ENCODE peak calls at places on chromosomes 4 and X, in six cellular contexts. J is HCT116, C is PC-9, W is GM23338, O is PC-3, H is GM23248. S is an unnamed sample.

GRCh38 chr4:142354041-142354440 is 492.1 kb downstream of the INPP4B start:
- DNase-seq in C (no peak), W (no peak), H (peak; percentile 69), J (no peak), O (peak; percentile 51), S (no peak)

GRCh38 chrX:72127332-72127731 is 4.4 kb downstream of the RTL5 start:
- DNase-seq in J (no peak), W (no peak), O (no peak), C (no peak), H (no peak), S (no peak)

GRCh38 chr4:123478859-123479345 is 82.3 kb downstream of the SPRY1 start:
- DNase-seq in C (peak; percentile 92), O (peak; percentile 87), H (no peak), W (no peak), J (peak; percentile 64), S (no peak)

GRCh38 chr4:48184891-48185290 is 50.8 kb upstream of the TXK start:
- DNase-seq in J (no peak), W (no peak), H (no peak), O (no peak), C (no peak), S (no peak)

GRCh38 chr4:182711211-182711610 is 206.0 kb downstream of the DCTD start:
- DNase-seq in O (no peak), C (no peak), J (no peak), H (no peak), W (no peak), S (no peak)

GRCh38 chrX:40168183-40169015 is 70.6 kb upstream of the BCOR start:
- DNase-seq in H (no peak), W (no peak), O (no peak), J (no peak), C (no peak), S (no peak)

GRCh38 chrX:136209016-136209738 is 42.0 kb downstream of the MAP7D3 start:
- DNase-seq in W (peak; percentile 57), H (peak; percentile 72), O (peak; percentile 50), C (no peak), J (no peak), S (peak; percentile 38)

GRCh38 chrX:77431227-77431626 is 16.0 kb upstream of the FGF16 start:
- DNase-seq in O (no peak), W (peak; percentile 18), J (no peak), C (no peak), H (peak; percentile 72), S (no peak)

GRCh38 chr4:158161561-158162354 is 11.1 kb downstream of the GASK1B start:
- DNase-seq in J (peak; percentile 63), C (peak; percentile 60), H (peak; percentile 88), O (peak; percentile 55), W (no peak), S (no peak)

GRCh38 chrX:10010686-10011085 is 43.5 kb downstream of the CLDN34 start:
- DNase-seq in J (no peak), O (peak; percentile 49), C (no peak), H (peak; percentile 69), W (no peak), S (no peak)

GRCh38 chr4:28310926-28311325 is 1450.3 kb downstream of the STIM2 start:
- DNase-seq in C (no peak), W (no peak), O (no peak), J (no peak), H (no peak), S (no peak)
- H3K9me2 ChIP-seq in C (no peaks in the 10 kb centered on the region), W (no peaks in the 10 kb centered on the region), O (no peaks in the 10 kb centered on the region), J (no peaks in the 10 kb centered on the region), H (no peaks in the 10 kb centered on the region), S (no peaks in the 10 kb centered on the region)

GRCh38 chr4:40915318-40916217 is 165.8 kb downstream of the NSUN7 start:
- DNase-seq in W (no peak), J (no peak), H (peak; percentile 83), C (no peak), O (no peak), S (no peak)
- H2AFZ ChIP-seq in W (no peak overlapping the region), J (no peak overlapping the region), H (no peak overlapping the region), C (no peak overlapping the region), O (no peak overlapping the region), S (no peak overlapping the region)

GRCh38 chrX:28108186-28108945 is 127.1 kb upstream of the DCAF8L1 start:
- DNase-seq in H (no peak), O (peak; percentile 53), W (no peak), J (no peak), C (no peak), S (no peak)
- TF ChIP-seq EZH2 in H (no peak), O (no peak), W (no peak), J (no peak), C (no peak), S (no peak)

GRCh38 chr4:185881427-185881826 is 69.4 kb upstream of the SORBS2 start:
- DNase-seq in O (no peak), W (no peak), H (peak; percentile 44), C (no peak), J (no peak), S (no peak)

GRCh38 chr4:185878633-185879032 is 66.6 kb upstream of the SORBS2 start:
- DNase-seq in O (no peak), C (no peak), W (no peak), H (no peak), J (no peak), S (no peak)

GRCh38 chr4:185880571-185880970 is 68.6 kb upstream of the SORBS2 start:
- DNase-seq in H (no peak), C (no peak), W (no peak), J (no peak), O (peak; percentile 8), S (no peak)

GRCh38 chr4:185883591-185883990 is 71.6 kb upstream of the SORBS2 start:
- DNase-seq in J (no peak), C (no peak), W (no peak), O (no peak), H (no peak), S (no peak)

GRCh38 chr4:185879666-185880312 is 67.8 kb upstream of the SORBS2 start:
- DNase-seq in H (no peak), O (no peak), J (no peak), W (no peak), C (no peak), S (peak; percentile 89)
- H3K9me2 ChIP-seq in H (no peaks in the 10 kb centered on the region), O (no peaks in the 10 kb centered on the region), J (no peaks in the 10 kb centered on the region), W (no peaks in the 10 kb centered on the region), C (no peaks in the 10 kb centered on the region), S (no peaks in the 10 kb centered on the region)

DNA sequence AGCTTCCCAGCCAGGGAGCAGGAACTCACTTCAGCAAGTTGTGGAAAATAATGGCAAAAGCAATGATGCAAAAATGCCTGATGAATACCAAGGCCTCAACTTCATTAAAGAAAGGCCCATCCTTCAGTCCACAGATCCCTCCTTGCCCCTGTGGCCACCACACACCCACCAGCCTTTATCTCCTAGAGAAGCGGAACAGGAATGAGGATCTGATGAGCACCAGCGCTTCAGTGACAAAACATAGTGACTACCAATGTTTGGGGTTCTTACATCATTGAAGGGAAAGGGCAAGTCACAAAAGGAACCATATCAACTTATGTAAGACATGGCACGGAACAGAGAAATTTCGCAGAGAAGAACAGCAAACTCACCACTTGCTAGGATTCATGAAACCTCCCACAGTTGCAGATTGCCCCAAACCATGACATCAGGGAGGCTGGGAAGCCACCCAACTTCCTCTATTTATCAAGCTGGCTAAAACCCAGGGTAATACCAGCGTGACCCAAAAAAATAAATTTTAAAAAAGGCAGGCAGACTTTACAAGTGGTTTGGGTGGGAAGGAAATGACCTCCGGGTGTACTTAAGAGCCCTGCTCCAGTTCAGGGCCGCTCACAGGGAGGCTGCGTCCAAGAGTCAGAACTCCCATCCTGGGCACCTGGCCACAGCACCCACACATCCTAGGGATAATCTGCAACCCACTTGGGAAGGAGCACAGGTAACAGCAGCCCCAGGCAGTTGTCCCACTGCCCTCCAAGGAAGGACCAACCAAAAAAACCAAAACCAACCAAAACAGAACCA is 36.1 kb downstream of the ADGRG2 start:
- DNase-seq in H (no peak), O (no peak), C (no peak), W (no peak), J (no peak), S (no peak)
- H2AFZ ChIP-seq in H (no peak overlapping the region), O (no peak overlapping the region), C (no peak overlapping the region), W (no peak overlapping the region), J (no peak overlapping the region), S (no peak overlapping the region)

DNA sequence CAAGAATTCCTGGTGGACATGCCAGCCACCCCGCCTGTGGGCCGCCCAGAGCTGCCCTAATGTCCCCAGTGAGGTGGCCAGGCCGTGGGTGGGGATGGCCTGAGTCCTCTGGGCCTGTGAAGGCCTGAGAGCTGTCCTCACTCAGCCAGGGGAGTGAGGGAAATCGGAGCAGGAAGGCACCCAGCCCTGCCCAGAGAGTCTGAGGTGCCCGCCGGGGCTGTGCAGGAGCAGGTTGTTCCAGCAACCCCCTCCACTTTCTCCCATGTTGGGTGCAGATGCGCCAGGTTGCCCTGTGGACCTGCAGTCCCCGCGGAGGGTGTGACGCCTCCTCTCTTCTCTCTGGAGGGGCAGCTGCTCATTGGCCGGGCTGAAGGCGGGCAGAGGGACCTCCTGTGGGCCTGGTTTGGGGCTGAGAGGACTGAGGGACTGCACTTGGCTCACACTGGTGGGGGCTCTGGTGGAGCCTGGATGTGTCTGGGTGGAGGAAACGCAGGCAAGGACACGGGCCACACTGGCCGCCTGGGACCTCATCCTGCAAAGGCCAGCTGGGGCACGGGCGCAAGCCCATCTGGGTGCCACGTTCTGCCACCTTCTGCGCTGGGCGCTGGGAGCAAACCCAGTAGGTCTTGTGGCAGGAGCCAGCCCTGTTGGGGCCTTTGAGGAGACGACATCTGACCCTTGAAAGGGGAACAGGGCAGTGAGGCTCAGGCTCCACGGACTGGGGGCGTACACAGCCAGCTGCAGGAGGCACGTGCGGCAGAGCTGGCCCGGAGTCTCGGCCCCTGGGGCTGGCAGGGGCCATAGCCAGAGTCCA is 14.0 kb downstream of the DOK7 start:
- DNase-seq in C (no peak), J (no peak), H (no peak), O (no peak), W (no peak), S (no peak)
- TF ChIP-seq EZH2 in C (no peak), J (no peak), H (no peak), O (no peak), W (no peak), S (no peak)

GRCh38 chr4:153582954-153583456 is 101.1 kb upstream of the TLR2 start:
- DNase-seq in W (no peak), J (no peak), O (no peak), H (no peak), C (no peak), S (no peak)
- H3K9me2 ChIP-seq in W (no peaks in the 10 kb centered on the region), J (no peaks in the 10 kb centered on the region), O (no peaks in the 10 kb centered on the region), H (no peaks in the 10 kb centered on the region), C (no peaks in the 10 kb centered on the region), S (no peaks in the 10 kb centered on the region)

S was measured in MM.1S.